ENCODE peak calls at places on chromosomes 5 and 9, in four cellular contexts. Z is HCEC 1CT; A is CD4-positive, CD25-positive, alpha-beta regulatory T cell; N is stimulated activated CD4-positive, alpha-beta T cell treated with anti-CD3 and anti-CD28 coated beads, Interleukin-15, amount 100 ng/mL, for 1 hour. T is an unnamed sample.
A peak's percentile ranks its signal among the peaks of the same experiment; 100 is the strongest.

GRCh38 chr9:110189001-110189400 is 19.0 kb downstream of the C9orf152 start:
- DNase-seq in Z (no peak), A (no peak), N (no peak), T (no peak)

GRCh38 chr5:148966348-148966747 is 96.5 kb downstream of the SH3TC2 start:
- DNase-seq in A (no peak), N (no peak), Z (no peak), T (no peak)

GRCh38 chr5:139862313-139862712 is 66.7 kb downstream of the PSD2 start:
- DNase-seq in N (no peak), A (no peak), Z (no peak), T (no peak)

GRCh38 chr5:54654211-54654610 is 136.7 kb downstream of the SNX18 start:
- DNase-seq in Z (no peak), N (no peak), A (no peak), T (no peak)

GRCh38 chr9:80841888-80842287 is 847.5 kb downstream of the TLE1 start:
- DNase-seq in N (no peak), A (no peak), Z (no peak), T (no peak)

GRCh38 chr5:147819371-147819770 is 12.1 kb downstream of the SPINK1 start:
- DNase-seq in N (no peak), A (no peak), Z (no peak), T (no peak)

GRCh38 chr9:92328225-92328624 is 2.5 kb downstream of the CENPP start:
- DNase-seq in A (no peak), Z (peak; percentile 68), N (no peak), T (no peak)

GRCh38 chr9:132472599-132472998 is 62.6 kb downstream of the CFAP77 start:
- DNase-seq in Z (no peak), N (no peak), A (no peak), T (no peak)

GRCh38 chr5:3661755-3662296 is 66.2 kb downstream of the IRX1 start:
- DNase-seq in Z (no peak), N (no peak), A (no peak), T (no peak)

GRCh38 chr5:75933489-75933888 is 149.7 kb upstream of the SV2C start:
- DNase-seq in A (no peak), N (no peak), Z (no peak), T (no peak)

GRCh38 chr5:54390015-54390414 is 65.5 kb upstream of the HSPB3 start:
- DNase-seq in N (no peak), Z (peak; percentile 80), A (no peak), T (no peak)

GRCh38 chr5:14165375-14166091 is 22.4 kb downstream of the TRIO start:
- DNase-seq in N (no peak), A (no peak), Z (peak; percentile 67), T (no peak)

GRCh38 chr9:69411246-69411645 is 86.2 kb downstream of the ENTREP1 start:
- DNase-seq in A (no peak), Z (no peak), N (no peak), T (no peak)

GRCh38 chr9:133614678-133615077 is 5.5 kb upstream of the FAM163B start:
- DNase-seq in N (no peak), Z (no peak), A (no peak), T (no peak)

GRCh38 chr5:16253856-16254255 is 74.3 kb upstream of the MARCHF11 start:
- DNase-seq in Z (no peak), A (no peak), N (no peak), T (no peak)

GRCh38 chr5:98794414-98795080 is 21.1 kb downstream of the RGMB start:
- DNase-seq in N (no peak), Z (no peak), A (no peak), T (no peak)

GRCh38 chr9:113673726-113674125 is 202.4 kb upstream of the ZNF618 start:
- DNase-seq in Z (peak; percentile 13), A (no peak), N (no peak), T (no peak)

GRCh38 chr5:27594141-27594540 is 555.8 kb upstream of the CDH9 start:
- DNase-seq in A (no peak), Z (no peak), N (no peak), T (no peak)

GRCh38 chr5:141003026-141003425 is 36.8 kb downstream of the PCDHAC2 start:
- DNase-seq in Z (no peak), N (no peak), A (no peak), T (no peak)

GRCh38 chr5:148416921-148417320 is 33.2 kb downstream of the FBXO38 start:
- DNase-seq in A (no peak), Z (no peak), N (no peak), T (no peak)

T was measured in CD4-positive, alpha-beta memory T cell.